ENCODE peak calls at places on chromosomes 11 and 22, in five cellular contexts. Y, B, D, H and N are unnamed samples.

GRCh38 chr11:103202048-103202651 is 92.9 kb downstream of the DYNC2H1 start:
- DNase-seq in Y (peak), B (no peak), D (no peak), H (no peak), N (no peak)

GRCh38 chr22:19869497-19870152 is 15.0 kb upstream of the GNB1L start:
- DNase-seq in Y (no peak), B (no peak), D (no peak), H (no peak), N (peak)

GRCh38 chr11:35237860-35238715 is 99.1 kb downstream of the CD44 start:
- DNase-seq in Y (peak), B (no peak), D (no peak), H (peak), N (peak)

GRCh38 chr11:123556633-123557032 is 97.8 kb downstream of the SCN3B start:
- DNase-seq in Y (no peak), B (no peak), D (no peak), H (no peak), N (no peak)

GRCh38 chr11:73159297-73159696 is 17.2 kb upstream of the FCHSD2 start:
- DNase-seq in Y (no peak), B (no peak), D (no peak), H (no peak), N (no peak)

GRCh38 chr11:19511413-19512183 is 201.0 kb upstream of the NAV2 start:
- DNase-seq in Y (peak), B (peak), D (peak), H (no peak), N (no peak)

GRCh38 chr11:133343951-133344350 is 188.3 kb downstream of the OPCML start:
- DNase-seq in Y (no peak), B (no peak), D (no peak), H (no peak), N (no peak)

GRCh38 chr22:22925146-22925794 is 37.7 kb downstream of the IGLL5 start:
- DNase-seq in Y (no peak), B (no peak), D (no peak), H (no peak), N (no peak)

GRCh38 chr22:39518124-39518786 is 2.1 kb upstream of the ATF4 start:
- DNase-seq in Y (peak), B (no peak), D (no peak), H (no peak), N (no peak)

GRCh38 chr22:32674925-32675825 is 126.3 kb upstream of the TIMP3 start:
- DNase-seq in Y (peak), B (no peak), D (no peak), H (no peak), N (no peak)

GRCh38 chr22:46075764-46076531 is 74.4 kb upstream of the PPARA start:
- DNase-seq in Y (no peak), B (peak), D (no peak), H (no peak), N (no peak)

GRCh38 chr11:1090600-1091331 is 16.1 kb downstream of the MUC2 start:
- DNase-seq in Y (no peak), B (no peak), D (no peak), H (no peak), N (no peak)

GRCh38 chr11:26580929-26581328 is 8.9 kb upstream of the MUC15 start:
- DNase-seq in Y (peak), B (no peak), D (no peak), H (no peak), N (no peak)

GRCh38 chr11:45646275-45646970 is 19.0 kb downstream of the CHST1 start:
- DNase-seq in Y (peak), B (no peak), D (no peak), H (no peak), N (peak)

GRCh38 chr11:131914299-131914902 is 544.0 kb downstream of the NTM start:
- DNase-seq in Y (peak), B (no peak), D (no peak), H (no peak), N (no peak)

GRCh38 chr11:34427171-34427805 is 11.4 kb upstream of the CAT start:
- DNase-seq in Y (peak), B (peak), D (no peak), H (no peak), N (no peak)

GRCh38 chr11:65422104-65422632 is 430 bp upstream of the NEAT1 start:
- DNase-seq in Y (peak), B (peak), D (peak), H (peak), N (peak)

GRCh38 chr11:19694796-19695345 is 17.8 kb upstream of the NAV2 start:
- DNase-seq in Y (no peak), B (no peak), D (no peak), H (no peak), N (no peak)

GRCh38 chr11:97683733-97684132 is 1293.9 kb downstream of the JRKL start:
- DNase-seq in Y (no peak), B (no peak), D (no peak), H (no peak), N (no peak)
- TF ChIP-seq CTCF in Y (no peak), B (no peak), D (no peak), H (no peak), N (no peak)

DNA sequence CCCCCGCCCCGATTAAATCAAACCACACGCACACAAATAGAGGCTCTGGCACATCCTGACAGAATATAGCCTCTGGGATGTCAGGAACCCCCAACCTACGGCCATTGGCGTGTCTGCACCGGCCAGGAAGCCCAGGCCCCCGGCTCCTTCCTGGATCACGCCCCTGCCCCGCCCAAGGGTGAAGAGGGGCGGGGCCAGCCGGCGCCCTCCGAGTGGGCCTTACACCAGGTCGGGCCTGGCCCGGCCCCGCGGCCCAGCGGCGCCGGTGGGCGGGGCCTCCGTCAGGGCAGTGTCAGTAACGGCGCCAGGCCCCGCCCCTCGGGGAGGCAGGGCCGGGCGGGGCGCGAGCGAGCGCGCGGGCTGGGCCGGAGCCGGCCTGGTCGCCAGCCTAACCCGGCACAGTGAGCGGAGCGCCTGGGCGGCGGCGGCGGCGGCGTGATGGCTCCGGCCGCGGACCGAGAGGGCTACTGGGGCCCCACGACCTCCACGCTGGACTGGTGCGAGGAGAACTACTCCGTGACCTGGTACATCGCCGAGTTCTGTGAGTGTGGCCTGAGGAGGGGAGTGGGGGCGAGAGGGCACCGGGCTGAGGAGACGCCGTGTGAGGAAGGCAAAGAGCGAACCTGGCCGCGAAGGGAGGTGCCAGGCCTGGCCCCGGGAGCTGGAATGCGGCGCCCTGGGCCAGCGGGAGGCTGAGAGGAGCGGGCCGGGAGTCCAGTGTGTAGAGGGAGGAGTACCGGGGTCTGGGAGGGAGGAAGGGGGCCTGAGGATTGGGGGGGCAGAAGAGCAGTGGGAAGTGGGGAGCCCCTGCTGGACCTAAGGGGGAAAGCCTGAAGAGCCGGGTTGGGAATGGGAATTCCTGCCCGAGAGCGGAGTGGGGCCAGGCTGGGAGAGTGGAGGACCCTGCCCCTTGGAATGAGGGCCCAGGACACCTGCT is at the start of gene ACER3:
- DNase-seq in Y (peak), B (peak), D (peak), H (peak), N (peak)
- TF ChIP-seq CTCF in Y (peak), B (peak), D (peak), H (no peak), N (no peak)

GRCh38 chr11:111301840-111302113 is 3.4 kb downstream of the POU2AF3 start:
- DNase-seq in Y (no peak), B (no peak), D (no peak), H (no peak), N (no peak)
- TF ChIP-seq CTCF in Y (no peak), B (no peak), D (no peak), H (no peak), N (no peak)

GRCh38 chr22:17009640-17010291 is 1.7 kb upstream of the GAB4 start:
- DNase-seq in Y (no peak), B (no peak), D (no peak), H (no peak), N (no peak)
- TF ChIP-seq CTCF in Y (no peak), B (no peak), D (no peak), H (no peak), N (no peak)